ENCODE peak calls at places on chromosomes 13 and 19, in ten cellular contexts. G is WERI-Rb-1, P is A673, U is mucosa of descending colon, I is tibial nerve, F is gastrocnemius medialis, V is DND-41, Q is neuronal stem cell, S is adipocyte, L is thoracic aorta. C is an unnamed sample. For H3K36me3 and H3K9me3, the result is how much of the 10 kb centered on the place peaks cover.

GRCh38 chr13:46179576-46180368 is 2.2 kb downstream of the LCP1 start:
- DNase-seq in V (peak), G (no peak), Q (no peak), L (peak), S (no peak), U (peak), F (peak), I (peak), P (no peak), C (no peak)

GRCh38 chr13:33884506-33885221 is 66.7 kb downstream of the RFC3 start:
- DNase-seq in V (no peak), P (no peak), U (no peak), Q (no peak), F (no peak), I (no peak), S (no peak), G (no peak), L (no peak), C (no peak)

GRCh38 chr13:21326155-21327030 is 132.7 kb downstream of the ZDHHC20 start:
- DNase-seq in S (peak), I (no peak), U (peak), V (no peak), Q (peak), L (no peak), F (no peak), G (no peak), P (no peak), C (no peak)

GRCh38 chr13:111855016-111855590 is 211.8 kb upstream of the SOX1 start:
- DNase-seq in V (no peak), I (no peak), S (no peak), G (no peak), P (no peak), F (no peak), U (no peak), L (no peak), Q (no peak), C (no peak)

GRCh38 chr13:29548722-29549446 is 46.6 kb downstream of the SLC7A1 start:
- DNase-seq in U (no peak), L (no peak), P (peak), S (no peak), G (no peak), I (no peak), Q (no peak), F (no peak), V (no peak), C (no peak)

GRCh38 chr19:32532233-32532632 is 48.8 kb upstream of the PDCD5 start:
- DNase-seq in V (no peak), I (no peak), L (no peak), P (no peak), Q (no peak), U (no peak), G (no peak), F (no peak), S (no peak), C (no peak)

GRCh38 chr19:7657047-7657779 is 11.6 kb upstream of the RETN start:
- DNase-seq in G (no peak), I (no peak), V (peak), P (no peak), Q (no peak), U (no peak), S (peak), F (no peak), L (no peak), C (no peak)

GRCh38 chr13:86922936-86923335 is 748.2 kb upstream of the SLITRK5 start:
- DNase-seq in P (no peak), U (no peak), G (no peak), S (no peak), V (no peak), L (no peak), I (no peak), Q (no peak), F (no peak), C (peak)

GRCh38 chr13:34462843-34463242 is 479.2 kb upstream of the NBEA start:
- DNase-seq in L (no peak), V (no peak), I (no peak), F (no peak), S (peak), U (no peak), Q (no peak), P (no peak), G (no peak), C (peak)

GRCh38 chr19:50551713-50552187 is 16.5 kb downstream of the LRRC4B start:
- DNase-seq in I (no peak), Q (peak), G (no peak), P (peak), U (no peak), V (no peak), F (no peak), S (peak), L (no peak), C (no peak)

GRCh38 chr13:85509512-85509911 is 289.7 kb downstream of the SLITRK6 start:
- DNase-seq in U (no peak), G (no peak), I (no peak), S (peak), P (no peak), F (no peak), L (no peak), Q (no peak), V (no peak), C (no peak)

GRCh38 chr19:38838986-38839761 is 7.6 kb upstream of the ECH1 start:
- DNase-seq in Q (no peak), I (no peak), U (peak), S (no peak), L (no peak), P (no peak), F (peak), G (no peak), V (no peak), C (no peak)
- H3K36me3 ChIP-seq in Q (half or more), I (half or more), U (under half), S (half or more), L (half or more), P (half or more), F (under half), G (half or more), V (half or more), C (half or more)

DNA sequence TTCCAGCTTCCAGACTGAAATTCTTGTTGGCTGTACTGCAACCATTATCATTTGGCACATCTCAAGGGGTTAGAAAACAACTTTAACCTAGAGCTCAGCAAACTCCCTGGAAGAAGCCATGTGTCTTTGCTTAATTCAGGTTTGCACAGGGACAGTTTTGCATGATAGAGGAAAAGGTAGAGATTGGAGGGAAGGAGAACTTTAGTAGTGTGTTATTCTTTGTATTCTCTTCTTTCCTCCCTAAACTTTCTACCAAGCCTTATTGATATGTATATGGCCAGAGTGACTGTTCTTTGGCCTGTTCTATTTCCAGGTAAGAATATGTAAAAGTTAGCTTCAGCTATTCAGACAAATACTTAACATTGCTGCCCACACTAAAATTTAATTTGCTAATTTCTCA is 53.1 kb downstream of the UGGT2 start:
- DNase-seq in S (no peak), Q (no peak), U (no peak), F (no peak), V (no peak), I (no peak), P (no peak), L (no peak), G (no peak), C (no peak)
- H3K9me3 ChIP-seq in S (under half), Q (under half), U (under half), F (under half), V (under half), I (under half), P (under half), L (under half), G (under half), C (under half)

GRCh38 chr13:43878897-43879322 is 630 bp downstream of the CCDC122 start:
- DNase-seq in F (peak), Q (no peak), U (peak), I (peak), V (no peak), G (peak), L (peak), S (peak), P (no peak), C (no peak)

GRCh38 chr13:43877788-43878187 is 1.8 kb downstream of the CCDC122 start:
- DNase-seq in I (no peak), L (no peak), G (no peak), S (no peak), P (no peak), F (no peak), U (no peak), V (no peak), Q (no peak), C (no peak)

GRCh38 chr13:43879323-43880181 is at the start of the genes CCDC122 and LACC1:
- DNase-seq in G (peak), F (peak), S (peak), L (peak), Q (peak), P (peak), V (peak), U (peak), I (peak), C (peak)

GRCh38 chr13:43874512-43875092 is 4.9 kb downstream of the CCDC122 start:
- DNase-seq in P (peak), Q (no peak), I (no peak), G (no peak), F (no peak), V (no peak), L (no peak), S (peak), U (no peak), C (no peak)

DNA sequence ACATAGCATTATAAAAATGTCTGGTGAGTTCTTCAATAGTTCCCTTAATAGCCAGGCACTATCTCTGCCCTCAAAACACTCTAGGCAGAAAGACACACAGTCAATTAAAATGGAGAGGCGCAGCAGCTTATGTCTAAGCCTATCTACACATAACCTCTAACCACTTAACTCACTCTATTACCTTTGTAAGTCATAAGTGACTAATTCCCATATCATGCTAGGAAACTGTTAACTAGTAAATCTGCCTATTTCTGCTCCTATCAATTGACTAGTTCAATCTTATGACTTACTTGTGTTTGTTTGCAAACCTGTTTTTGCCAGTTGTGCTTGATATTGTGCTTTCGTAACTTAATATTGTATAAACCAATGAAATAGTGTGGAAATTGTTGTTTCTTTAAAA is 3.2 kb downstream of the CCDC122 start:
- DNase-seq in Q (no peak), I (no peak), V (no peak), U (no peak), P (no peak), L (no peak), S (no peak), G (no peak), F (no peak), C (no peak)
- H3K36me3 ChIP-seq in Q (under half), I (under half), V (under half), U (under half), P (under half), L (under half), S (under half), G (under half), F (under half), C (under half)

DNA sequence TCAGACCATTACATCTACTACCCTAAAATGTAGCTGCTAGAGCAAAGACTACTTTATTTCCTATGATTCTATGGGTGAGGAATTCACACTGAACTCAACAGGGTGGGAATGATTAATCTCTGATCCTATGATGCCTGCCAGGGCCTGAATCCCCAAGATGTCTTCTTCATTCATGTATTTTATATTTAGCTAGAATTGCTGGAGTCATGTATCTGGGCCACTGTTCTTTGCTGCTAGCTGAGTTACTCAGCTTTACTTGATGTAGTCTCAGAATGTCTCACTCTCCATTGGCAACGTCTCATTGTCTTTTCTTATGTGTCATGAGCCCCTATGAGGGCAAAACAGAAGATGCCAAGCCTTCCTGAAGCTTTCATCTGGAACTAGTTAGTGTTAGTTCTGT is 21.1 kb downstream of the ZNF582 start:
- DNase-seq in G (no peak), F (no peak), P (no peak), V (no peak), L (no peak), U (no peak), S (no peak), Q (no peak), I (no peak), C (no peak)
- H3K9me3 ChIP-seq in G (under half), F (under half), P (under half), V (under half), L (under half), U (half or more), S (under half), Q (half or more), I (under half), C (under half)

GRCh38 chr19:19321143-19321577 is 531 bp downstream of the MAU2 start:
- DNase-seq in S (peak), Q (peak), U (no peak), P (no peak), V (peak), F (no peak), L (no peak), G (peak), I (no peak), C (no peak)

GRCh38 chr19:19324059-19324755 is 3.6 kb downstream of the MAU2 start:
- DNase-seq in U (no peak), L (no peak), P (no peak), I (no peak), S (no peak), G (no peak), F (peak), Q (no peak), V (no peak), C (no peak)

GRCh38 chr19:19319725-19320361 is 466 bp downstream of the SUGP1 start:
- DNase-seq in I (no peak), S (peak), U (peak), L (no peak), P (no peak), F (no peak), Q (no peak), V (no peak), G (no peak), C (no peak)

GRCh38 chr19:19316082-19316481 is 4.2 kb downstream of the SUGP1 start:
- DNase-seq in V (no peak), F (no peak), L (no peak), I (no peak), U (no peak), Q (no peak), G (no peak), S (no peak), P (no peak), C (no peak)

GRCh38 chr19:19320362-19321142 is at the start of the genes MAU2 and SUGP1:
- DNase-seq in S (peak), I (peak), Q (peak), V (peak), F (peak), U (peak), P (peak), L (peak), G (peak), C (peak)
- H3K36me3 ChIP-seq in S (under half), I (under half), Q (under half), V (under half), F (under half), U (under half), P (under half), L (under half), G (half or more), C (half or more)

DNA sequence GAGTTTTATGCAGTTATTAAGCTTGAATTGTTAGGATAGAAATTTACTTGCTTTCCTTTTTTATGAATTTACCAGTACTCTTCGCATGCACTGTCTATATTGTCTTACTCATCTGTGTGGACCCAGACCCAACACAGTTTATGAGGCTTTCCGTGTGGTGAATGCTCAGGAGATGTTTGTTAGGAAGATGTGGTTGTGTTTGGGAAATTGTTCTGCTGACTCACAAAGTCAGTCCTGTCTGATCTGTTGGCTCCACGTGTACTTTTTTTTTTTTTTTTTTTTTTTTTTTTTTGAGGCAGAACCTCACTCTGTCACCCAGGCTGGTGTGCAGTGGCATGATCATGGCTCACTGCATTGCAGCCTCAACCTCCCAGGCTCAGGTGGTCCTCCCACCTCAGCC is 532.5 kb downstream of the LMO7 start:
- DNase-seq in U (no peak), L (no peak), P (no peak), V (no peak), Q (no peak), G (no peak), I (no peak), S (no peak), F (no peak), C (no peak)
- H3K9me3 ChIP-seq in U (under half), L (under half), P (under half), V (under half), Q (under half), G (under half), I (under half), S (under half), F (under half), C (under half)

GRCh38 chr13:79365981-79366380 is 40.1 kb downstream of the RBM26 start:
- DNase-seq in U (no peak), F (no peak), V (no peak), L (no peak), Q (no peak), I (no peak), S (no peak), G (no peak), P (no peak), C (no peak)
- H3K36me3 ChIP-seq in U (under half), F (under half), V (half or more), L (under half), Q (half or more), I (half or more), S (half or more), G (under half), P (half or more), C (half or more)

DNA sequence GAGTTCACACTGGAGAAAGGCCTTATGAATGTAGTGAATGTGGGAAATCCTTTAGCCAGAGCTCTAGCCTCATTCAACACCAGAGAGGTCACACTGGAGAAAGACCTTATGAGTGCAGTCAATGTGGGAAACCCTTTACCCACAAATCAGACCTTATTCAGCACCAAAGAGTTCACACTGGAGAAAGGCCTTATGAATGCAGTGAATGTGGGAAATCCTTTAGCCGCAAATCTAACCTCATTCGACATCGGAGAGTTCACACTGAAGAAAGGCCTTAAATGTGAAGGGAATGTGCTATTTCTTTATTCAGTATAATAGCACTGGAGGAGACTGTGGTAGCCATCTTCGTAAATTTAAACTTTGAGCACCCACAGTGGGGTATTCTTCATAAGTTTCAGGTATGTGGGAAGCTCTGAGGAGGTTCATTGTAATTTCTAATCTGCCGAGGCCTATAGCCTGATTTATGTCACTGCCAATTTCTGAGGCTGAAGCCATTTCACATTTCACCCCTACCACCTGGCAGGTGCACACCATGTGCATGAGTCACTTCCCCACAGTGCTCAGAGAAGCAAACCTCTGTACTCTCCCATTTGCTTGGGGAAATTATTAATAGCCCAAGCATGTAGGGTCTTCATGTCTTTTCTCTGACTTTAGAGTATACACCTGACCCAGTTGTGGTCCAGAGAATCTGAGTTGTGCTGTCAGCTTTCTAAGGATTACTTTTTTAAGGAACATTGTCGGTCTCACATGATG is 6.4 kb downstream of the ZNF551 start:
- DNase-seq in P (no peak), V (no peak), Q (no peak), U (no peak), L (no peak), F (no peak), G (no peak), S (no peak), I (no peak), C (no peak)
- H3K9me3 ChIP-seq in P (half or more), V (half or more), Q (half or more), U (half or more), L (half or more), F (under half), G (under half), S (half or more), I (half or more), C (half or more)

DNA sequence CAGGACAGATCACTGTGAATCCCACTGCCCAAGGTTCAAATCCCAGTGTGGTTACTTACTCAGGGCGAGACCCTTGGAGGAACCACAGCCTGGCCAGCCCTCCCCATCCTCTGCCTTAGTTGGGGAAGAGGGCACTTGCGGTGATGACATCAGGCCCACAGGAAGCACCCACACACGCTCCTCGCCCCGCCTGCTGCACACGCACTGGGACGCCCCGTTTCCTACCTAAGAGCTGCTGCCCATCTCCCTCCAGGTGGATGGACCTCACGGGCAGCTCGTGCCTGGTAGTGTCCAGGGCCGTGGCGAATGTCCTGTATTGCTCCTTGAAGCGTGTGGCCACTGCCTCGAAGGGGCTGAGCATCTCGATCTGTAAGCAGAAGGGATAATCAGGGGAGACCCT is 19.6 kb downstream of the HAUS8 start:
- DNase-seq in U (no peak), G (no peak), L (no peak), V (no peak), S (no peak), F (no peak), Q (no peak), P (no peak), I (no peak), C (no peak)
- H3K36me3 ChIP-seq in U (under half), G (half or more), L (under half), V (half or more), S (under half), F (under half), Q (half or more), P (half or more), I (half or more), C (half or more)

DNA sequence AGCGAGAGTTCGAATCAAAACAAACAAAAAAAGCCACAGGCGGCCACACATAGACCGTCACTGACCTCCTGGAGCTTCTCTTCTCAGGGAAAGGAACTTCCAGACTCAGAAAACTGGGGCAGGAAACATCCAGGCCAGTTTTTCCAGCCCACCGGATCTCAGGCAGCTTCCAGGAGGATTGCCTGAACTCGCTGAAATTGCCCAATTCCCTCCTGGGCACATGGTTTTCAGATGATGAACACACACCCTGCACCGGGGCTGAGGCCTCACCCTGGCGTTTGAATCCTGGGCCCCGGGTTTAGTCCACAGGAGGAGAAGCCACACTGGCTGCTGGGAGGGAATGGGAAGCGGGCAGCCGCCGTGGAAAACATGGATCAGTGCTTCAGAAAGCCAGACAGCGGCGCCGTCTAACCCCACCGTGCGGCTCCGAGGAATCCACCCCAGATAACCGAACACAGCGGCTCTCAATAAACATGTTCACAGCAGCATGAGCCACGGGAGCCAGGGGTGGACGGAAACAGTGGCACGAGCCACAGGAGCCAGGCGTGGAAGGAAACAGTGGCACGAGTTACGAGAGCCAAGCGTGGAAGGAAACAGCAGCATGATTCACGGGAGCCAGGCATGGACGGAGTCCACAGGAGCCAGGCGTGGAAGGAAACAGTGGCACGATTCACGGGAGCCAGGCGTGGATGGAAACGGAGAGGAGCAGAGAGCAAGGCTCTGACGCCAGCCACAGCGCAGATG is 18.2 kb upstream of the PTBP1 start:
- DNase-seq in Q (no peak), G (no peak), V (no peak), F (peak), U (peak), L (no peak), P (peak), S (peak), I (peak), C (peak)
- H3K9me3 ChIP-seq in Q (under half), G (under half), V (under half), F (under half), U (under half), L (under half), P (under half), S (under half), I (under half), C (under half)

C was measured in MG63.